ENCODE peak calls at places on chromosomes 5 and 9, in five cellular contexts. I is stimulated activated CD4-positive, alpha-beta T cell treated with anti-CD3 and anti-CD28 coated beads, Interleukin-4, amount 100 ng/mL, for 48 hours; D is T-helper 1 cell; A is fibroblast of the aortic adventitia; J is HT-29. H is an unnamed sample.

GRCh38 chr5:150619359-150620230 is 20.9 kb upstream of the SYNPO start:
- DNase-seq in I (no peak), D (no peak), A (no peak), J (no peak), H (no peak)

GRCh38 chr5:178832618-178833201 is 27.0 kb upstream of the ZNF354B start:
- DNase-seq in I (no peak), D (no peak), A (no peak), J (no peak), H (no peak)

GRCh38 chr9:31119882-31120481 is 1264.5 kb upstream of the ACO1 start:
- DNase-seq in I (peak), D (peak), A (peak), J (peak), H (no peak)

GRCh38 chr5:69188811-69189161 is 597 bp upstream of the CENPH start:
- DNase-seq in I (no peak), D (no peak), A (no peak), J (no peak), H (no peak)

GRCh38 chr5:80620206-80620605 is 34.2 kb upstream of the MSH3 start:
- DNase-seq in I (no peak), D (no peak), A (no peak), J (no peak), H (no peak)

GRCh38 chr5:52989025-52989780 is at the start of gene ITGA2:
- DNase-seq in I (peak), D (peak), A (peak), J (peak), H (peak)

GRCh38 chr9:78806492-78807160 is 509.7 kb downstream of the PSAT1 start:
- DNase-seq in I (no peak), D (no peak), A (no peak), J (no peak), H (no peak)

GRCh38 chr5:16082053-16082452 is 97.5 kb downstream of the MARCHF11 start:
- DNase-seq in I (no peak), D (no peak), A (no peak), J (no peak), H (no peak)

GRCh38 chr9:136363106-136363605 is 388 bp downstream of the DNLZ start:
- DNase-seq in I (peak), D (peak), A (peak), J (peak), H (peak)

GRCh38 chr5:1037123-1037670 is 28.6 kb downstream of the NKD2 start:
- DNase-seq in I (no peak), D (no peak), A (no peak), J (peak), H (peak)

GRCh38 chr5:61504143-61504542 is 172.1 kb downstream of the ZSWIM6 start:
- DNase-seq in I (no peak), D (no peak), A (no peak), J (no peak), H (no peak)

GRCh38 chr5:96657068-96657467 is 5.1 kb upstream of the CAST start:
- DNase-seq in I (no peak), D (no peak), A (peak), J (peak), H (no peak)

GRCh38 chr9:82302968-82303655 is 314.5 kb downstream of the SPATA31D1 start:
- DNase-seq in I (no peak), D (no peak), A (no peak), J (no peak), H (no peak)

GRCh38 chr9:13479071-13479470 is 199.6 kb upstream of the MPDZ start:
- DNase-seq in I (no peak), D (no peak), A (no peak), J (no peak), H (no peak)

GRCh38 chr5:145776886-145777285 is 58.3 kb downstream of the PRELID2 start:
- DNase-seq in I (no peak), D (no peak), A (peak), J (no peak), H (no peak)

GRCh38 chr9:117704024-117704575 is at the start of gene TLR4:
- DNase-seq in I (no peak), D (no peak), A (peak), J (peak), H (no peak)

GRCh38 chr5:167786871-167787568 is 504.4 kb upstream of the WWC1 start:
- DNase-seq in I (no peak), D (no peak), A (no peak), J (no peak), H (no peak)

H was measured in GM12892.